ENCODE peak calls at places on chromosomes 2 and 18, in nine cellular contexts. T is fibroblast of lung, D is IMR-90, R is PC-3, Q is gastrocnemius medialis, H is A549, Z is Panc1, C is DND-41, U is pancreas. J is an unnamed sample.

GRCh38 chr2:217827430-217828201 is 175.2 kb downstream of the TNS1 start:
- DNase-seq in Q (no peak), C (no peak), T (peak; percentile 20), R (no peak), U (no peak), H (no peak), Z (no peak), D (no peak), J (no peak)

GRCh38 chr18:11387880-11388279 is 221.5 kb upstream of the SLC35G4 start:
- DNase-seq in Z (peak; percentile 2), T (peak; percentile 58), D (peak; percentile 47), R (peak; percentile 73), H (peak; percentile 35), C (no peak), Q (peak; percentile 54), U (peak; percentile 79), J (no peak)

GRCh38 chr2:188937228-188938220 is 36.6 kb upstream of the COL3A1 start:
- DNase-seq in Z (no peak), Q (no peak), T (peak; percentile 85), C (no peak), H (no peak), D (peak; percentile 71), R (peak; percentile 5), U (no peak), J (peak; percentile 27)

GRCh38 chr2:65351234-65351947 is 81.0 kb downstream of the SPRED2 start:
- DNase-seq in R (no peak), D (peak; percentile 54), H (no peak), U (no peak), Q (no peak), T (peak; percentile 47), C (no peak), Z (no peak), J (no peak)

GRCh38 chr18:75553021-75553420 is 125.5 kb upstream of the SMIM21 start:
- DNase-seq in Z (no peak), C (no peak), R (no peak), U (no peak), D (no peak), Q (no peak), T (no peak), H (no peak), J (no peak)

GRCh38 chr2:21047161-21048009 is 3.5 kb upstream of the APOB start:
- DNase-seq in C (no peak), D (peak; percentile 32), T (peak; percentile 31), H (no peak), Q (no peak), U (no peak), Z (no peak), R (no peak), J (no peak)

GRCh38 chr2:17912266-17912691 is 33.8 kb downstream of the KCNS3 start:
- DNase-seq in C (no peak), H (no peak), T (no peak), Q (peak; percentile 12), U (no peak), R (no peak), D (no peak), Z (no peak), J (no peak)

GRCh38 chr2:224221455-224221913 is 180.4 kb downstream of the FAM124B start:
- DNase-seq in Z (no peak), H (peak; percentile 73), U (no peak), Q (no peak), T (peak; percentile 86), D (peak; percentile 93), R (peak; percentile 97), C (no peak), J (peak; percentile 73)

GRCh38 chr18:9696701-9697100 is 11.4 kb upstream of the RAB31 start:
- DNase-seq in T (no peak), R (no peak), Q (no peak), H (no peak), C (no peak), U (no peak), D (no peak), Z (no peak), J (no peak)

GRCh38 chr2:7430869-7431641 is 513.8 kb downstream of the RNF144A start:
- DNase-seq in U (peak; percentile 71), C (no peak), T (no peak), Q (peak; percentile 11), Z (no peak), R (peak; percentile 61), D (no peak), H (no peak), J (no peak)

GRCh38 chr2:47403829-47404228 is 873 bp downstream of the MSH2 start:
- DNase-seq in H (peak; percentile 40), R (peak; percentile 12), T (no peak), C (peak; percentile 14), D (peak; percentile 5), Z (no peak), Q (no peak), U (no peak), J (no peak)

GRCh38 chr2:188388831-188389230 is 97.2 kb downstream of the GULP1 start:
- DNase-seq in D (no peak), Q (no peak), H (no peak), R (no peak), U (no peak), T (no peak), C (no peak), Z (no peak), J (no peak)

GRCh38 chr2:190701586-190701985 is 52.7 kb downstream of the NAB1 start:
- DNase-seq in H (no peak), C (no peak), Z (no peak), U (no peak), D (no peak), T (no peak), Q (no peak), R (no peak), J (no peak)

GRCh38 chr18:392926-393325 is 107.6 kb downstream of the COLEC12 start:
- DNase-seq in Q (no peak), H (no peak), T (no peak), C (no peak), R (no peak), Z (no peak), U (no peak), D (no peak), J (no peak)

GRCh38 chr18:36798738-36799473 is 29.9 kb downstream of the TPGS2 start:
- DNase-seq in D (peak; percentile 51), R (no peak), Q (no peak), T (no peak), Z (no peak), C (no peak), U (no peak), H (no peak), J (no peak)

GRCh38 chr2:134410006-134410405 is 156.1 kb downstream of the MGAT5 start:
- DNase-seq in T (no peak), R (no peak), Q (no peak), D (no peak), H (no peak), U (no peak), Z (no peak), C (no peak), J (no peak)

GRCh38 chr18:10490401-10491289 is 35.2 kb upstream of the NAPG start:
- DNase-seq in T (no peak), C (peak; percentile 95), U (no peak), D (no peak), R (peak; percentile 48), H (peak; percentile 56), Z (peak; percentile 10), Q (no peak), J (no peak)

GRCh38 chr18:35432565-35433001 is 55.4 kb upstream of the ZNF396 start:
- DNase-seq in C (no peak), R (no peak), U (no peak), Z (no peak), Q (no peak), H (no peak), D (no peak), T (no peak), J (no peak)

GRCh38 chr2:56168163-56168562 is 15.6 kb upstream of the CCDC85A start:
- DNase-seq in U (no peak), H (no peak), R (peak; percentile 60), C (no peak), Z (no peak), D (no peak), T (no peak), Q (no peak), J (no peak)

GRCh38 chr2:12194936-12195335 is 448.5 kb downstream of the LPIN1 start:
- DNase-seq in C (no peak), H (no peak), R (no peak), U (no peak), T (no peak), Q (no peak), Z (no peak), D (no peak), J (no peak)

GRCh38 chr2:241267249-241268067 is 48.0 kb downstream of the HDLBP start:
- DNase-seq in C (no peak), U (no peak), Q (no peak), Z (no peak), R (no peak), H (no peak), D (no peak), T (no peak), J (no peak)
- TF ChIP-seq CTCF in C (no peak), U (no peak), Q (no peak), Z (no peak), R (no peak), H (no peak), D (no peak), T (no peak), J (peak; percentile 1)

DNA sequence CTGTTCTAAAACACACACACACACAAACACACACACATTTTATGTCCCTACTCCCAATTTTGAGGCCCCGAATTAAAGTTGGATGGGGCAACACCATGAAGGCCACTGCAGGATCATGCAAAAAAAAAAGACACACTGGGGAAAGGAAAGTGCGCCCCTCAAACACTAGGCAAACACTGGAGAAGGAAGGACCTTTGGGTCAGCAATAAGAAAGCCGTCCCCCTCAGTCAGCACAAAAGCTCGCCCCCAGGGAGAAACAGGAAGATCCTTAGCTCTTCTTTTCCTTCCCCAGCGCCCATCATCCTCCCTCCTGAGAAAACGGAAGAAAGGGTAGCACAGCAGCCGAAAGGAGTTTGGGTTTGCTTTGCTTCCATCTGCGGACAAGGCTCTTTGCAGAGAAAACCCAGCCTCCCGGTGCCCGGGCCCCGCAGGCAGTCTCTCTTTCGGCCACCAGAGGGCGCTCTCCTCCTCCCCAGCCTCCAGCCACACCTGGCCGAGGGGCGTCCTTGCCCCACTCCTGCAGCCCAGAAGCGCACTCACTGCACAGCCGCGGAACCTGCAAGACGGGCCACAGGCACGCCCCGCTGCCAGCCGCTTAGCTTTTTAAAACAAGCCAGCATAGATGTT is 248.5 kb downstream of the CDH20 start:
- DNase-seq in R (peak; percentile 61), Z (peak; percentile 35), H (peak; percentile 55), T (peak; percentile 55), D (peak; percentile 47), U (peak; percentile 94), Q (peak; percentile 24), C (peak; percentile 64), J (no peak)
- H3K27ac ChIP-seq in R (no peak overlapping the region), Z (no peak overlapping the region), H (no peak overlapping the region), T (no peak overlapping the region), D (peak overlapping the region; percentile 57), U (no peak overlapping the region), Q (peak overlapping the region; percentile 69), C (no peak overlapping the region), J (peak overlapping the region; percentile 24)

DNA sequence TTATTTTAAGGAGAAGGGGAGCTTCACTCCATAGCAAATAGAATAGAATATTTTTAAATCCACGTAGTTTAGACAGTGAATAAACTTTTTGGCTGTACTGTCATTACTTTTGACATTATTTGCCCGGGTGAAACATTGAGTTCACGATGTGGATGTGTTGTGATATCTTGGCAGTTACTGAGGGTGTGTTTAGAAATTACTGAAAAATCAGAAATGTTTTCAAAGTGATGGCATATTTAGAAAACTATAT is 769 bp upstream of the FAM98A start:
- DNase-seq in C (no peak), D (no peak), H (no peak), T (no peak), Z (no peak), Q (no peak), U (no peak), R (no peak), J (no peak)
- H3K4me3 ChIP-seq in C (peak overlapping the region; percentile 78), D (peak overlapping the region; percentile 88), H (peak overlapping the region; percentile 98), T (peak overlapping the region; percentile 64), Z (peak overlapping the region; percentile 96), Q (peak overlapping the region; percentile 89), U (no peak overlapping the region), R (peak overlapping the region; percentile 93), J (peak overlapping the region; percentile 78)

GRCh38 chr2:237600205-237600846 is 9.8 kb upstream of the RAB17 start:
- DNase-seq in U (no peak), C (no peak), D (peak; percentile 71), Q (peak; percentile 82), R (no peak), Z (no peak), H (no peak), T (peak; percentile 74), J (no peak)
- TF ChIP-seq CTCF in U (no peak), C (no peak), D (peak; percentile 35), Q (peak; percentile 11), R (no peak), Z (no peak), H (no peak), T (peak; percentile 43), J (peak; percentile 39)

J was measured in AG04450.